ENCODE peak calls at places on chromosomes 13 and 19, in ten cellular contexts. G, Q, S, H, X, Z, A, E, U and B are unnamed samples.

GRCh38 chr19:47406711-47407416 is 12.5 kb downstream of the MEIS3 start:
- DNase-seq in G (no peak), Q (no peak), S (no peak), H (no peak), X (no peak), Z (no peak), A (no peak), E (no peak), U (no peak), B (no peak)

GRCh38 chr19:3073159-3073563 is 10.9 kb upstream of the TLE5 start:
- DNase-seq in G (peak), Q (no peak), S (no peak), H (no peak), X (no peak), Z (peak), A (peak), E (peak), U (no peak), B (no peak)

GRCh38 chr13:108776650-108777049 is 147.2 kb downstream of the MYO16 start:
- DNase-seq in G (no peak), Q (no peak), S (no peak), H (no peak), X (no peak), Z (no peak), A (no peak), E (no peak), U (no peak), B (no peak)

GRCh38 chr19:39133431-39134270 is 8.1 kb downstream of the PAK4 start:
- DNase-seq in G (no peak), Q (peak), S (peak), H (no peak), X (no peak), Z (no peak), A (no peak), E (no peak), U (peak), B (no peak)

GRCh38 chr13:35871561-35871960 is 259.6 kb downstream of the DCLK1 start:
- DNase-seq in G (no peak), Q (no peak), S (no peak), H (no peak), X (no peak), Z (no peak), A (no peak), E (no peak), U (no peak), B (no peak)

GRCh38 chr19:37950471-37951175 is 43.6 kb downstream of the SIPA1L3 start:
- DNase-seq in G (no peak), Q (peak), S (no peak), H (no peak), X (no peak), Z (no peak), A (no peak), E (no peak), U (no peak), B (peak)

GRCh38 chr13:30660796-30661195 is 43.1 kb downstream of the USPL1 start:
- DNase-seq in G (no peak), Q (no peak), S (no peak), H (no peak), X (no peak), Z (no peak), A (no peak), E (no peak), U (no peak), B (no peak)

GRCh38 chr19:15161028-15161984 is 39.5 kb downstream of the NOTCH3 start:
- DNase-seq in G (peak), Q (no peak), S (no peak), H (no peak), X (peak), Z (peak), A (peak), E (no peak), U (peak), B (no peak)

GRCh38 chr13:73496711-73497110 is 437.9 kb downstream of the KLF5 start:
- DNase-seq in G (no peak), Q (no peak), S (no peak), H (no peak), X (no peak), Z (no peak), A (no peak), E (no peak), U (no peak), B (no peak)

GRCh38 chr19:34220472-34221063 is 33.8 kb upstream of the GARRE1 start:
- DNase-seq in G (peak), Q (peak), S (peak), H (peak), X (peak), Z (peak), A (peak), E (peak), U (peak), B (peak)

GRCh38 chr13:111474136-111475002 is 153.9 kb downstream of the TEX29 start:
- DNase-seq in G (peak), Q (no peak), S (no peak), H (peak), X (peak), Z (peak), A (peak), E (no peak), U (peak), B (peak)

GRCh38 chr19:7497292-7497691 is 8.5 kb upstream of the PEX11G start:
- DNase-seq in G (no peak), Q (no peak), S (no peak), H (no peak), X (no peak), Z (no peak), A (no peak), E (no peak), U (no peak), B (no peak)

GRCh38 chr19:57465680-57466381 is 8.9 kb upstream of the VN1R1 start:
- DNase-seq in G (peak), Q (no peak), S (no peak), H (no peak), X (peak), Z (peak), A (peak), E (no peak), U (no peak), B (no peak)

GRCh38 chr13:76764429-76764828 is 121.8 kb downstream of the KCTD12 start:
- DNase-seq in G (no peak), Q (no peak), S (peak), H (peak), X (no peak), Z (peak), A (no peak), E (peak), U (peak), B (peak)

GRCh38 chr13:77616027-77616426 is 80.5 kb downstream of the SCEL start:
- DNase-seq in G (no peak), Q (no peak), S (no peak), H (no peak), X (no peak), Z (no peak), A (no peak), E (no peak), U (no peak), B (no peak)

GRCh38 chr19:45498411-45499195 is at the start of gene PPM1N:
- DNase-seq in G (no peak), Q (no peak), S (peak), H (no peak), X (no peak), Z (peak), A (no peak), E (no peak), U (no peak), B (no peak)

GRCh38 chr19:45495178-45495577 is 1.7 kb downstream of the RTN2 start:
- DNase-seq in G (no peak), Q (no peak), S (no peak), H (no peak), X (no peak), Z (no peak), A (no peak), E (no peak), U (no peak), B (no peak)

GRCh38 chr19:45496349-45496953 is 396 bp downstream of the RTN2 start:
- DNase-seq in G (no peak), Q (no peak), S (no peak), H (no peak), X (no peak), Z (no peak), A (no peak), E (peak), U (no peak), B (no peak)

GRCh38 chr19:45499196-45500180 is 1.2 kb downstream of the PPM1N start:
- DNase-seq in G (no peak), Q (no peak), S (peak), H (no peak), X (no peak), Z (no peak), A (no peak), E (no peak), U (peak), B (no peak)

GRCh38 chr19:45497791-45498190 is 452 bp upstream of the PPM1N start:
- DNase-seq in G (no peak), Q (no peak), S (no peak), H (no peak), X (no peak), Z (no peak), A (no peak), E (no peak), U (no peak), B (no peak)
- TF ChIP-seq CTCF in G (no peak), Q (no peak), S (no peak), H (no peak), X (no peak), Z (no peak), A (no peak), E (no peak), U (no peak), B (no peak)

GRCh38 chr19:13398182-13398581 is 108.1 kb downstream of the CACNA1A start:
- DNase-seq in G (no peak), Q (no peak), S (no peak), H (no peak), X (no peak), Z (no peak), A (no peak), E (no peak), U (no peak), B (no peak)

GRCh38 chr19:13399746-13400145 is 106.5 kb downstream of the CACNA1A start:
- DNase-seq in G (no peak), Q (no peak), S (no peak), H (no peak), X (no peak), Z (no peak), A (no peak), E (no peak), U (no peak), B (no peak)

GRCh38 chr19:13401388-13401787 is 104.9 kb downstream of the CACNA1A start:
- DNase-seq in G (peak), Q (no peak), S (no peak), H (no peak), X (peak), Z (peak), A (peak), E (no peak), U (no peak), B (no peak)

GRCh38 chr19:13398780-13399726 is 107.2 kb downstream of the CACNA1A start:
- DNase-seq in G (no peak), Q (no peak), S (no peak), H (no peak), X (peak), Z (peak), A (peak), E (peak), U (no peak), B (no peak)

GRCh38 chr19:13400296-13400695 is 106.0 kb downstream of the CACNA1A start:
- DNase-seq in G (no peak), Q (no peak), S (no peak), H (no peak), X (no peak), Z (no peak), A (no peak), E (no peak), U (no peak), B (no peak)
- H3K4me3 ChIP-seq in G (no peak), Q (no peak), S (no peak), H (no peak), X (no peak), Z (no peak), A (no peak), E (no peak), U (no peak), B (no peak)

GRCh38 chr19:42423462-42424344 is 3.5 kb downstream of the LIPE start:
- DNase-seq in G (no peak), Q (peak), S (peak), H (peak), X (peak), Z (peak), A (peak), E (peak), U (peak), B (peak)
- TF ChIP-seq POLR2A in G (no peak), Q (no peak), S (peak), H (peak), X (no peak), Z (no peak), A (no peak), E (peak), U (no peak), B (no peak)

GRCh38 chr13:52004508-52005183 is 6.6 kb downstream of the ATP7B start:
- DNase-seq in G (no peak), Q (no peak), S (no peak), H (no peak), X (no peak), Z (no peak), A (no peak), E (no peak), U (no peak), B (no peak)
- TF ChIP-seq CTCF in G (peak), Q (no peak), S (no peak), H (no peak), X (no peak), Z (no peak), A (no peak), E (no peak), U (no peak), B (no peak)

GRCh38 chr19:5436948-5437306 is 18.3 kb upstream of the ZNRF4 start:
- DNase-seq in G (no peak), Q (no peak), S (no peak), H (no peak), X (no peak), Z (no peak), A (no peak), E (no peak), U (no peak), B (no peak)
- H3K4me3 ChIP-seq in G (no peak), Q (no peak), S (no peak), H (no peak), X (peak), Z (peak), A (no peak), E (no peak), U (peak), B (no peak)